ENCODE peak calls at places on chromosomes 2 and 18, in four cellular contexts. Y is stimulated activated CD4-positive, alpha-beta T cell treated with anti-CD3 and anti-CD28 coated beads, Interleukin-15, amount 100 ng/mL, for 1 hour; M is SW 1271; H is activated T-cell treated with anti-CD3 and anti-CD28 coated beads for 1 hour. Z is an unnamed sample.

GRCh38 chr2:46163031-46163430 is 134.2 kb upstream of the EPAS1 start:
- DNase-seq in Y (no peak), M (no peak), H (no peak), Z (no peak)

GRCh38 chr2:216829533-216829932 is 30.3 kb downstream of the TNP1 start:
- DNase-seq in Y (no peak), M (no peak), H (no peak), Z (peak; percentile 79)

GRCh38 chr18:10951631-10952544 is 197.5 kb downstream of the PIEZO2 start:
- DNase-seq in Y (no peak), M (no peak), H (no peak), Z (no peak)

GRCh38 chr2:41963661-41964525 is 83.9 kb upstream of the PKDCC start:
- DNase-seq in Y (no peak), M (no peak), H (no peak), Z (no peak)

GRCh38 chr2:69241664-69242063 is 145.4 kb downstream of the GFPT1 start:
- DNase-seq in Y (no peak), M (no peak), H (no peak), Z (no peak)

GRCh38 chr2:157324331-157324843 is 1.2 kb downstream of the ERMN start:
- DNase-seq in Y (no peak), M (no peak), H (no peak), Z (no peak)

GRCh38 chr18:3648695-3649094 is 198.7 kb downstream of the TGIF1 start:
- DNase-seq in Y (no peak), M (no peak), H (no peak), Z (no peak)

GRCh38 chr18:24009246-24009645 is 5.3 kb upstream of the TTC39C start:
- DNase-seq in Y (no peak), M (no peak), H (no peak), Z (no peak)

GRCh38 chr2:174675615-174676014 is 78.0 kb upstream of the WIPF1 start:
- DNase-seq in Y (no peak), M (no peak), H (no peak), Z (no peak)

GRCh38 chr2:220147186-220147585 is 519.8 kb downstream of the SLC4A3 start:
- DNase-seq in Y (no peak), M (no peak), H (no peak), Z (no peak)

GRCh38 chr2:241559489-241560180 is 1.1 kb downstream of the BOK start:
- DNase-seq in Y (no peak), M (no peak), H (no peak), Z (peak; percentile 26)

GRCh38 chr2:47819834-47820233 is 36.9 kb downstream of the MSH6 start:
- DNase-seq in Y (no peak), M (no peak), H (no peak), Z (no peak)

GRCh38 chr2:120343433-120344105 is 2.4 kb upstream of the INHBB start:
- DNase-seq in Y (peak; percentile 16), M (no peak), H (peak; percentile 37), Z (peak; percentile 83)

GRCh38 chr2:187874786-187875185 is 320.6 kb upstream of the TFPI start:
- DNase-seq in Y (no peak), M (no peak), H (no peak), Z (no peak)

GRCh38 chr2:165348441-165348840 is 109.2 kb downstream of the SCN2A start:
- DNase-seq in Y (no peak), M (no peak), H (no peak), Z (no peak)

GRCh38 chr2:207770602-207771404 is 1.1 kb upstream of the FZD5 start:
- DNase-seq in Y (no peak), M (no peak), H (no peak), Z (no peak)

GRCh38 chr2:108978709-108979111 is 10.3 kb downstream of the EDAR start:
- DNase-seq in Y (no peak), M (no peak), H (no peak), Z (no peak)

GRCh38 chr2:159982842-159983785 is 79.3 kb downstream of the PLA2R1 start:
- DNase-seq in Y (no peak), M (no peak), H (no peak), Z (no peak)

GRCh38 chr2:160464017-160464416 is 29.6 kb downstream of the RBMS1 start:
- DNase-seq in Y (no peak), M (no peak), H (no peak), Z (no peak)

GRCh38 chr2:230798769-230799399 is 65.9 kb upstream of the ITM2C start:
- DNase-seq in Y (no peak), M (no peak), H (no peak), Z (no peak)

GRCh38 chr2:29923110-29923721 is 1.8 kb upstream of the ALK start:
- DNase-seq in Y (no peak), M (no peak), H (peak; percentile 16), Z (peak; percentile 50)

GRCh38 chr2:189982087-189982486 is 80.4 kb downstream of the MSTN start:
- DNase-seq in Y (no peak), M (no peak), H (no peak), Z (no peak)

GRCh38 chr2:25131567-25132295 is 36.6 kb downstream of the POMC start:
- DNase-seq in Y (no peak), M (no peak), H (no peak), Z (no peak)

GRCh38 chr2:70698847-70699246 is 69.2 kb downstream of the ADD2 start:
- DNase-seq in Y (no peak), M (no peak), H (no peak), Z (no peak)

GRCh38 chr2:43675646-43676321 is 445 bp downstream of the C1GALT1C1L start:
- DNase-seq in Y (no peak), M (no peak), H (no peak), Z (no peak)

GRCh38 chr18:7185701-7186100 is 45.2 kb upstream of the LRRC30 start:
- DNase-seq in Y (no peak), M (no peak), H (no peak), Z (no peak)

GRCh38 chr2:32235315-32235714 is 29.4 kb downstream of the NLRC4 start:
- DNase-seq in Y (no peak), M (no peak), H (no peak), Z (no peak)

GRCh38 chr2:67982956-67983355 is 79.8 kb downstream of the C1D start:
- DNase-seq in Y (no peak), M (no peak), H (no peak), Z (no peak)

GRCh38 chr2:85888020-85888744 is 608 bp downstream of the ST3GAL5 start:
- DNase-seq in Y (peak; percentile 13), M (no peak), H (peak; percentile 22), Z (no peak)

Z was measured in heart left ventricle.